ENCODE peak calls at places on chromosomes 5 and 9, in nine cellular contexts. O is CD8-positive, alpha-beta T cell; V is mesothelial cell of epicardium; S is uterus; E is body of pancreas; K is psoas muscle; D is AG09319; U is epithelial cell of esophagus; B is GM12878. J is an unnamed sample.

GRCh38 chr9:127887792-127888191 is 10.3 kb upstream of the AK1 start:
- DNase-seq in O (no peak), V (no peak), S (no peak), E (no peak), K (no peak), D (no peak), U (no peak), B (no peak), J (no peak)

GRCh38 chr5:132427285-132428146 is 58.0 kb downstream of the SLC22A5 start:
- DNase-seq in O (peak), V (no peak), S (no peak), E (peak), K (peak), D (no peak), U (no peak), B (no peak), J (no peak)

GRCh38 chr5:166031926-166032325 is 2259.5 kb upstream of the WWC1 start:
- DNase-seq in O (no peak), V (no peak), S (no peak), E (no peak), K (no peak), D (no peak), U (peak), B (no peak), J (no peak)

GRCh38 chr5:14706615-14707021 is 42.1 kb downstream of the OTULIN start:
- DNase-seq in O (peak), V (no peak), S (no peak), E (no peak), K (no peak), D (no peak), U (no peak), B (no peak), J (no peak)

GRCh38 chr5:40716000-40716399 is 36.3 kb downstream of the PTGER4 start:
- DNase-seq in O (no peak), V (no peak), S (no peak), E (no peak), K (no peak), D (no peak), U (peak), B (no peak), J (no peak)

GRCh38 chr9:130839237-130840111 is 4.4 kb downstream of the ABL1 start:
- DNase-seq in O (no peak), V (no peak), S (no peak), E (no peak), K (no peak), D (no peak), U (no peak), B (no peak), J (no peak)

GRCh38 chr5:1832511-1833250 is 31.5 kb downstream of the NDUFS6 start:
- DNase-seq in O (no peak), V (no peak), S (no peak), E (no peak), K (no peak), D (no peak), U (no peak), B (no peak), J (no peak)

GRCh38 chr5:58300346-58300745 is 159.5 kb downstream of the PLK2 start:
- DNase-seq in O (no peak), V (no peak), S (no peak), E (no peak), K (no peak), D (no peak), U (no peak), B (no peak), J (no peak)

GRCh38 chr9:468766-469496 is 254.3 kb downstream of the DOCK8 start:
- DNase-seq in O (peak), V (no peak), S (no peak), E (no peak), K (no peak), D (no peak), U (no peak), B (peak), J (no peak)

GRCh38 chr9:31608413-31608812 is 776.0 kb upstream of the ACO1 start:
- DNase-seq in O (no peak), V (no peak), S (no peak), E (no peak), K (no peak), D (no peak), U (peak), B (no peak), J (no peak)

GRCh38 chr5:77778881-77779438 is 2.8 kb upstream of the TBCA start:
- DNase-seq in O (no peak), V (no peak), S (no peak), E (no peak), K (no peak), D (no peak), U (no peak), B (no peak), J (no peak)

GRCh38 chr9:134328341-134328840 is 2.1 kb downstream of the RXRA start:
- DNase-seq in O (no peak), V (no peak), S (no peak), E (no peak), K (peak), D (no peak), U (peak), B (no peak), J (no peak)

DNA sequence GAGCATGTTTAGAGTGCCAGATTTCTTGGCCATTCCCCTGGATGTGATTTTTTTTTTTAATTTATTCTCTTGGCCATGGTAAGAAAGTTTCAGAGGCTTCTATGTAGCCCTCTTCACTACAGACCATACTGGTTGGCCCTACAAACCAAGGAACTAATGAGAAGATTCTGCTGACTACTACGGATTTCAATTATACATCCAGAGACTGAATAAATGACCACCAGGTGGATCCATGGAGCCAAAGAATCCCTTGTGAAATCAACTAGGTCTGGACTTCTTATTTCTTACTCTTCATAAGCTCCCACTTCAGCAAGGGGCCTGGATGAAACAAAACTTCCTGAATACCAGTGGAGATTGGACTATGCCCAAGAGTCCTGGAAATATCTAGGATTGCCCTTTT is 27.6 kb downstream of the ZNF622 start:
- DNase-seq in O (no peak), V (no peak), S (no peak), E (no peak), K (no peak), D (no peak), U (peak), B (no peak), J (no peak)
- TF ChIP-seq CTCF in O (no peak), V (no peak), S (no peak), E (peak), K (peak), D (no peak), U (peak), B (no peak), J (no peak)

DNA sequence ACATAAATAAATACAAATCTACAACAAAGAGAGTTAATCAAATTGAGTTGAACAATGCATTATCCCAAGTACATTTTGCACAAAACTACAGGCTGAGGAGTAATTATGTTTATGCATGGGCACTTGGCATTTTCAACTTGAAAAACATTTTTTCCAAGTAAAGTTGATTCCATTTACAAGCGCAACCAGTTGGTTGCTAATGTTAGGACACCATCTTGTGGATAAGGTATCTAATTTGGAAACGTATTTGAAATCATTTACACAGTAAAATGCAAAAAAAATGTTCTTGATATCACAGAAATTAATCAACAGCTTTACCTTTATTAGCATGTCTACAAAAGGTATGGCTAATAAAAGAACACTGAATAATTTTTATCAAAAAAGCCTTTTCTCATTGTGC is 18.8 kb downstream of the FTMT start:
- DNase-seq in O (no peak), V (no peak), S (no peak), E (no peak), K (no peak), D (no peak), U (peak), B (no peak), J (no peak)
- TF ChIP-seq CTCF in O (no peak), V (no peak), S (no peak), E (peak), K (peak), D (peak), U (peak), B (no peak), J (peak)

GRCh38 chr9:119148855-119149254 is 220.4 kb downstream of the BRINP1 start:
- DNase-seq in O (no peak), V (no peak), S (no peak), E (no peak), K (no peak), D (no peak), U (no peak), B (no peak), J (no peak)

GRCh38 chr9:119154527-119154926 is 214.7 kb downstream of the BRINP1 start:
- DNase-seq in O (no peak), V (no peak), S (no peak), E (no peak), K (no peak), D (no peak), U (no peak), B (no peak), J (no peak)

GRCh38 chr9:119157196-119157595 is 212.0 kb downstream of the BRINP1 start:
- DNase-seq in O (no peak), V (no peak), S (no peak), E (no peak), K (no peak), D (no peak), U (no peak), B (no peak), J (no peak)

GRCh38 chr9:119156354-119156753 is 212.9 kb downstream of the BRINP1 start:
- DNase-seq in O (no peak), V (no peak), S (no peak), E (no peak), K (no peak), D (no peak), U (no peak), B (no peak), J (no peak)

GRCh38 chr9:119153402-119153801 is 215.8 kb downstream of the BRINP1 start:
- DNase-seq in O (no peak), V (no peak), S (no peak), E (no peak), K (no peak), D (no peak), U (no peak), B (no peak), J (no peak)
- TF ChIP-seq CTCF in O (no peak), V (no peak), S (no peak), E (no peak), K (no peak), D (no peak), U (no peak), B (no peak), J (no peak)

GRCh38 chr9:26893030-26893676 is 551 bp upstream of the CAAP1 start:
- DNase-seq in O (no peak), V (no peak), S (no peak), E (no peak), K (no peak), D (no peak), U (no peak), B (no peak), J (no peak)

GRCh38 chr9:26888271-26888670 is 4.3 kb downstream of the CAAP1 start:
- DNase-seq in O (no peak), V (no peak), S (no peak), E (no peak), K (no peak), D (no peak), U (no peak), B (no peak), J (no peak)

DNA sequence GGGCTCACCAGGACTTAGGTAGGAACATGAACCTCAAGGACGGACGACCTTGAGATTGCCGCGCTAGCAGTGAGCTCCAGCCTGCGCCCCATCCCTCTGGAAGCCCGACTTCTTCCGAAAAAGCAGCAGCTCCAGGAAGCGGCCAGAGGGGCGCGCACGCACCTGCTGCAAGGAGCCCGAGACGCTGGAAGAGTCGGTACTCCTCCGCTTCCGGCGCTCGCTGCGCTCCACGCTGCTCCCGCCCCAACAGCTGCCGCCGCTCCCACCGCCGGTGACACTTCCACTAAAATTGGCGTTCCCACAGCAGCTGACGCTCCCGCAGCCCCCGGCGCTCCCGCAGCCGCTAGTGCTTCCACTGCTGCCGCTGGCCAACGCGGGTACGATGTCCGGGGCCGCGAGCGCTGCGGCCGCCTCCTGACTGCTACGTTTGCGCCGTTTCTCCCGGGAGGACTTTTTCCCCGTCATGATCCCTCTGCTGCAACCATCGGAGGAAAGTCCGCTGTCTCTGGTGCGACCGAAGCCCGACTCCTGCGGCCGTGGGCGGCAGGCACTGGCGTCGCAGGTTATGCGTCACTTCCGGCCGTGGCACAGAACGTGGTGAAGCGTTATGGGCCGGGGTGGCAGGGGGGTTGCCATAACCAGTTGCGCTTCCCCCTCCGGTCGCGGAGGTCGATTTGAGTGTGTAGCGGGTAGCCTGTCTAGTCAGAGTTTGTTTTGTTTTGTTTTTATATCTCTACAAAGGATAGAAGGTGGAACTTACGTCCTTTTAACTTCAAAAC is at the start of gene CAAP1:
- DNase-seq in O (peak), V (peak), S (peak), E (peak), K (peak), D (peak), U (peak), B (peak), J (peak)
- TF ChIP-seq CTCF in O (peak), V (peak), S (peak), E (peak), K (peak), D (peak), U (peak), B (peak), J (peak)

DNA sequence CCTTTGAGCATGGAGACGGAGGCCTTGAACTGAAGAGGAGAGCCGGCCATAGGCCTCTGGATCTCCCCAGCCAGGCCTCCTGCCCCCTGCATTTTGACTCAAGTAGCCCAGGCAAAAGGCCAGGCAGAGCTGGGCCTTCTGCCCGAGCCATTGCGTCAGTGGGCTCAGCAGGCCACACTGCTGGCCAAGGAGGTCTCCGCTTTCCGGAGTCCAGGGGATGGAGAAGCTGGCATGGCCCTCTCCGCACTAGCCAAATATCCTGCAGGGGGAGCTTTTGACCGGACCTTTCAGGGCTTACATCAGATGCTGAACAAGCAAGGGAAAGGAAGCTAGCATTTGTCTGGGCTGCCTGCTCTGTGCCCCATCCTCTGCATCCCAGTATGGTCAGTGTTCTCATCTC is 386.8 kb downstream of the TRIM36 start:
- DNase-seq in O (no peak), V (no peak), S (no peak), E (no peak), K (peak), D (no peak), U (no peak), B (no peak), J (no peak)
- TF ChIP-seq CTCF in O (no peak), V (no peak), S (no peak), E (no peak), K (no peak), D (no peak), U (no peak), B (no peak), J (no peak)

GRCh38 chr5:127229185-127229889 is 61.3 kb upstream of the MEGF10 start:
- DNase-seq in O (peak), V (peak), S (peak), E (peak), K (peak), D (no peak), U (peak), B (no peak), J (peak)
- TF ChIP-seq CTCF in O (no peak), V (no peak), S (no peak), E (peak), K (peak), D (peak), U (no peak), B (no peak), J (peak)